ENCODE peak calls at places on chromosomes 12 and 14, in nine cellular contexts. Q is psoas muscle; T is stimulated activated effector memory CD8-positive, alpha-beta T cell treated with anti-CD3 and anti-CD28 coated beads, Interleukin-12 subunit alpha, Interleukin-12 subunit beta, amount 100 ng/mL, for 72 hours; M is GOT3; X is CD14-positive monocyte; B is amniotic epithelial cell; C is Right ventricle myocardium superior; Z is IMR-90; P is AG20443. W is an unnamed sample.

GRCh38 chr12:124481772-124482566 is 85.4 kb downstream of the NCOR2 start:
- DNase-seq in Z (no peak), Q (no peak), B (no peak), T (no peak), X (no peak), P (no peak), M (no peak), C (peak; percentile 38), W (no peak)

GRCh38 chr14:99133563-99134332 is 138.2 kb downstream of the BCL11B start:
- DNase-seq in P (no peak), Z (no peak), X (no peak), B (no peak), T (no peak), Q (no peak), M (no peak), C (peak; percentile 57), W (no peak)

GRCh38 chr12:16475521-16475920 is 128.1 kb downstream of the MGST1 start:
- DNase-seq in P (no peak), Z (no peak), Q (no peak), B (no peak), T (no peak), C (no peak), M (no peak), X (no peak), W (no peak)

GRCh38 chr12:58942345-58942744 is 22.0 kb upstream of the LRIG3 start:
- DNase-seq in B (no peak), T (no peak), Q (no peak), M (no peak), Z (no peak), P (no peak), X (no peak), C (no peak), W (no peak)

GRCh38 chr12:121781751-121782615 is 11.5 kb downstream of the RHOF start:
- DNase-seq in C (no peak), T (peak; percentile 81), Z (peak; percentile 72), X (peak; percentile 69), P (no peak), B (peak; percentile 65), M (no peak), Q (no peak), W (no peak)

GRCh38 chr12:124720019-124720686 is 143.5 kb downstream of the SCARB1 start:
- DNase-seq in C (no peak), T (no peak), M (no peak), Q (no peak), B (peak; percentile 90), P (peak; percentile 68), Z (peak; percentile 82), X (peak; percentile 69), W (peak; percentile 75)

GRCh38 chr12:92462049-92462448 is 240.7 kb upstream of the PLEKHG7 start:
- DNase-seq in Q (no peak), T (no peak), B (peak; percentile 95), M (no peak), P (no peak), X (no peak), C (no peak), Z (no peak), W (peak; percentile 43)

GRCh38 chr12:104909761-104910160 is 48.3 kb downstream of the SLC41A2 start:
- DNase-seq in C (no peak), X (no peak), Z (peak; percentile 64), Q (no peak), T (no peak), M (no peak), B (peak; percentile 69), P (no peak), W (peak; percentile 59)

GRCh38 chr12:1691123-1692007 is 495 bp downstream of the ADIPOR2 start:
- DNase-seq in B (peak; percentile 15), C (peak; percentile 63), M (no peak), Z (no peak), T (peak; percentile 77), X (peak; percentile 47), P (peak; percentile 55), Q (no peak), W (peak; percentile 18)

GRCh38 chr14:81143793-81144192 is 77.0 kb downstream of the GTF2A1 start:
- DNase-seq in Z (no peak), C (no peak), B (no peak), X (no peak), P (no peak), Q (no peak), T (no peak), M (no peak), W (peak; percentile 8)

GRCh38 chr12:51593539-51593938 is 2.5 kb downstream of the SCN8A start:
- DNase-seq in B (peak; percentile 73), C (no peak), T (no peak), Z (peak; percentile 79), Q (no peak), X (no peak), P (peak; percentile 63), M (no peak), W (peak; percentile 32)

GRCh38 chr12:25997401-25997973 is 39.0 kb downstream of the RASSF8 start:
- DNase-seq in B (peak; percentile 72), Z (peak; percentile 93), P (peak; percentile 69), T (no peak), X (no peak), M (no peak), C (no peak), Q (no peak), W (peak; percentile 72)

GRCh38 chr12:50933459-50934124 is 18.8 kb upstream of the HIGD1C start:
- DNase-seq in Q (no peak), Z (no peak), P (no peak), C (no peak), M (no peak), X (no peak), B (peak; percentile 75), T (peak; percentile 43), W (peak; percentile 45)

GRCh38 chr14:55152052-55152753 is 23.2 kb downstream of the LGALS3 start:
- DNase-seq in M (no peak), C (no peak), Z (peak; percentile 81), X (no peak), P (no peak), T (no peak), Q (no peak), B (peak; percentile 78), W (no peak)

GRCh38 chr14:85533821-85534271 is 3.9 kb downstream of the FLRT2 start:
- DNase-seq in C (peak; percentile 40), Q (peak; percentile 23), M (no peak), B (no peak), X (no peak), Z (peak; percentile 15), P (no peak), T (no peak), W (no peak)

GRCh38 chr14:95527392-95528002 is 7.4 kb upstream of the GLRX5 start:
- DNase-seq in C (no peak), X (no peak), Z (peak; percentile 84), Q (no peak), B (peak; percentile 78), M (no peak), P (peak; percentile 79), T (no peak), W (no peak)

GRCh38 chr14:67461341-67461985 is 27.1 kb downstream of the TMEM229B start:
- DNase-seq in C (no peak), X (no peak), B (peak; percentile 91), M (no peak), Q (no peak), P (no peak), T (no peak), Z (peak; percentile 27), W (peak; percentile 61)

GRCh38 chr12:1262008-1262407 is 271.0 kb downstream of the ERC1 start:
- DNase-seq in T (no peak), M (no peak), C (no peak), B (no peak), X (no peak), P (no peak), Z (no peak), Q (no peak), W (no peak)

GRCh38 chr14:96597680-96598079 is 95.5 kb downstream of the PAPOLA start:
- DNase-seq in M (no peak), X (no peak), Z (no peak), B (no peak), C (no peak), Q (no peak), P (no peak), T (no peak), W (no peak)

GRCh38 chr12:12939888-12940287 is 12.1 kb downstream of the GPRC5D start:
- DNase-seq in P (no peak), B (no peak), T (no peak), M (no peak), X (no peak), C (no peak), Z (no peak), Q (no peak), W (no peak)

GRCh38 chr12:104823985-104824441 is 134.1 kb downstream of the SLC41A2 start:
- DNase-seq in C (peak; percentile 60), Q (no peak), T (no peak), P (no peak), Z (no peak), B (no peak), X (peak; percentile 58), M (no peak), W (no peak)

GRCh38 chr12:131850856-131851559 is 22.8 kb downstream of the MMP17 start:
- DNase-seq in Q (no peak), C (no peak), Z (no peak), X (no peak), M (no peak), T (no peak), B (no peak), P (no peak), W (no peak)

GRCh38 chr12:52180971-52181628 is 10.7 kb downstream of the KRT80 start:
- DNase-seq in X (no peak), P (no peak), B (no peak), Z (peak; percentile 42), T (no peak), Q (no peak), M (no peak), C (no peak), W (no peak)

GRCh38 chr14:71181215-71182003 is 274.1 kb downstream of the PCNX1 start:
- DNase-seq in C (no peak), Q (no peak), B (peak; percentile 34), P (peak; percentile 27), M (no peak), T (no peak), Z (no peak), X (no peak), W (no peak)

GRCh38 chr12:124640096-124640495 is 72.7 kb upstream of the NCOR2 start:
- DNase-seq in P (no peak), C (no peak), Z (peak; percentile 72), M (no peak), B (peak; percentile 73), X (peak; percentile 80), T (no peak), Q (no peak), W (peak; percentile 54)

GRCh38 chr14:76084374-76084773 is 67.3 kb upstream of the GPATCH2L start:
- DNase-seq in T (no peak), P (no peak), C (no peak), B (no peak), Q (no peak), M (no peak), X (no peak), Z (no peak), W (no peak)

GRCh38 chr12:13147688-13148531 is 44.4 kb upstream of the GSG1 start:
- DNase-seq in C (peak; percentile 50), B (peak; percentile 32), M (no peak), X (no peak), Q (no peak), P (no peak), T (peak; percentile 35), Z (no peak), W (no peak)

GRCh38 chr12:6840428-6841138 is at the start of gene GNB3:
- DNase-seq in Q (no peak), C (no peak), Z (no peak), P (no peak), T (no peak), B (no peak), M (no peak), X (no peak), W (no peak)

GRCh38 chr12:84136862-84137367 is 775.7 kb downstream of the SLC6A15 start:
- DNase-seq in B (peak; percentile 49), C (no peak), Z (peak; percentile 73), X (no peak), T (no peak), M (no peak), P (no peak), Q (no peak), W (peak; percentile 82)

GRCh38 chr14:102983496-102983895 is 61.0 kb downstream of the AMN start:
- DNase-seq in Q (no peak), T (no peak), M (no peak), X (no peak), C (no peak), Z (no peak), B (no peak), P (no peak), W (no peak)

GRCh38 chr12:49049566-49050224 is 10.9 kb downstream of the KMT2D start:
- DNase-seq in Q (no peak), Z (peak; percentile 76), X (no peak), M (no peak), C (peak; percentile 20), P (peak; percentile 75), T (no peak), B (peak; percentile 72), W (peak; percentile 89)

W was measured in NCI-H226.